ENCODE peak calls at places on chromosomes 13 and 19, in seven cellular contexts. E, S, V, D, P, F and H are unnamed samples.

GRCh38 chr19:48715681-48716171 is 3.8 kb downstream of the MAMSTR start:
- DNase-seq in S (no peak), E (no peak), F (peak), P (peak), V (no peak), D (no peak), H (no peak)

GRCh38 chr13:73602295-73602694 is 531.9 kb downstream of the KLF12 start:
- DNase-seq in V (no peak), F (peak), E (no peak), D (no peak), S (no peak), P (no peak), H (no peak)

GRCh38 chr13:98279473-98280175 is 102.6 kb upstream of the RNF113B start:
- DNase-seq in V (no peak), P (no peak), F (no peak), E (peak), S (no peak), D (no peak), H (peak)

GRCh38 chr19:55552620-55553019 is 7.3 kb upstream of the SBK3 start:
- DNase-seq in F (peak), E (no peak), S (peak), P (no peak), D (no peak), V (no peak), H (no peak)

GRCh38 chr19:42568006-42568405 is 26.7 kb downstream of the CEACAM8 start:
- DNase-seq in S (no peak), V (no peak), E (no peak), F (no peak), P (no peak), D (no peak), H (no peak)

GRCh38 chr19:38162094-38162493 is 61.9 kb downstream of the DPF1 start:
- DNase-seq in F (no peak), V (no peak), D (no peak), E (no peak), S (no peak), P (no peak), H (no peak)

GRCh38 chr13:108083056-108083455 is 132.3 kb downstream of the LIG4 start:
- DNase-seq in S (no peak), E (no peak), D (no peak), P (no peak), F (no peak), V (no peak), H (no peak)

GRCh38 chr13:102598061-102598460 is 1.3 kb downstream of the TPP2 start:
- DNase-seq in D (no peak), S (no peak), F (peak), P (no peak), V (no peak), E (no peak), H (no peak)

GRCh38 chr13:29901714-29902631 is 51.6 kb upstream of the UBL3 start:
- DNase-seq in D (no peak), F (peak), P (no peak), V (no peak), E (peak), S (peak), H (peak)

GRCh38 chr19:44866672-44867071 is 20.6 kb downstream of the NECTIN2 start:
- DNase-seq in E (no peak), P (no peak), V (no peak), S (no peak), F (no peak), D (no peak), H (no peak)

GRCh38 chr13:80663788-80664187 is 322.9 kb upstream of the SPRY2 start:
- DNase-seq in P (no peak), S (no peak), D (no peak), E (no peak), V (no peak), F (no peak), H (no peak)

GRCh38 chr19:18514800-18515682 is 6.8 kb downstream of the ELL start:
- DNase-seq in S (no peak), F (peak), E (no peak), P (peak), V (no peak), D (no peak), H (peak)